ENCODE peak calls at places on chromosomes 4 and X, in nine cellular contexts. E, V, M, B, C, G, T, D and W are unnamed samples.

GRCh38 chr4:181569553-181569952 is 673.6 kb upstream of the TENM3 start:
- DNase-seq in E (peak; percentile 19), V (no peak), M (peak; percentile 71), B (no peak), C (no peak), G (peak; percentile 12), T (no peak), D (no peak), W (no peak)

GRCh38 chr4:780730-781492 is 45.0 kb downstream of the CPLX1 start:
- DNase-seq in E (no peak), V (no peak), M (no peak), B (no peak), C (no peak), G (no peak), T (peak; percentile 67), D (no peak), W (no peak)

GRCh38 chr4:9592010-9592409 is 147.8 kb downstream of the DEFB131A start:
- DNase-seq in E (no peak), V (no peak), M (no peak), B (no peak), C (no peak), G (no peak), T (no peak), D (no peak), W (no peak)

GRCh38 chr4:108772402-108772801 is 9.5 kb upstream of the ETNPPL start:
- DNase-seq in E (no peak), V (no peak), M (no peak), B (no peak), C (no peak), G (no peak), T (no peak), D (no peak), W (no peak)

GRCh38 chrX:41441934-41442823 is 5.0 kb upstream of the NYX start:
- DNase-seq in E (peak; percentile 64), V (peak; percentile 84), M (peak; percentile 83), B (peak; percentile 74), C (peak; percentile 70), G (no peak), T (peak; percentile 84), D (peak; percentile 67), W (no peak)

GRCh38 chr4:74105656-74106275 is 6.8 kb upstream of the CXCL2 start:
- DNase-seq in E (no peak), V (no peak), M (no peak), B (no peak), C (no peak), G (no peak), T (peak; percentile 70), D (no peak), W (no peak)

GRCh38 chr4:23891064-23891421 is 1.2 kb upstream of the PPARGC1A start:
- DNase-seq in E (no peak), V (no peak), M (no peak), B (no peak), C (no peak), G (no peak), T (no peak), D (no peak), W (no peak)

GRCh38 chrX:96715412-96715940 is 30.8 kb downstream of the DIAPH2 start:
- DNase-seq in E (no peak), V (no peak), M (peak; percentile 3), B (no peak), C (no peak), G (no peak), T (no peak), D (no peak), W (no peak)

GRCh38 chrX:93594780-93595179 is 78.6 kb downstream of the NAP1L3 start:
- DNase-seq in E (no peak), V (no peak), M (no peak), B (no peak), C (no peak), G (no peak), T (no peak), D (no peak), W (no peak)

GRCh38 chr4:111689214-111689613 is 456.0 kb upstream of the FAM241A start:
- DNase-seq in E (no peak), V (no peak), M (peak; percentile 57), B (peak; percentile 70), C (no peak), G (peak; percentile 9), T (no peak), D (no peak), W (no peak)

GRCh38 chr4:54363037-54363436 is 133.9 kb downstream of the PDGFRA start:
- DNase-seq in E (no peak), V (no peak), M (no peak), B (no peak), C (no peak), G (no peak), T (no peak), D (no peak), W (no peak)

GRCh38 chrX:71533850-71534515 is 1.1 kb downstream of the OGT start:
- DNase-seq in E (no peak), V (peak; percentile 49), M (peak; percentile 35), B (peak; percentile 37), C (no peak), G (no peak), T (peak; percentile 66), D (peak; percentile 35), W (no peak)

GRCh38 chr4:112223956-112224355 is 7.6 kb upstream of the AP1AR start:
- DNase-seq in E (no peak), V (no peak), M (no peak), B (no peak), C (no peak), G (no peak), T (no peak), D (no peak), W (no peak)

GRCh38 chr4:57182132-57182874 is 72.1 kb upstream of the IGFBP7 start:
- DNase-seq in E (no peak), V (no peak), M (no peak), B (no peak), C (no peak), G (no peak), T (peak; percentile 69), D (no peak), W (no peak)

GRCh38 chr4:1885414-1885813 is 14.2 kb downstream of the NSD2 start:
- DNase-seq in E (no peak), V (no peak), M (no peak), B (no peak), C (no peak), G (no peak), T (no peak), D (no peak), W (no peak)

GRCh38 chrX:150936556-150936955 is 38.1 kb upstream of the CD99L2 start:
- DNase-seq in E (no peak), V (no peak), M (peak; percentile 11), B (no peak), C (no peak), G (no peak), T (no peak), D (no peak), W (no peak)

GRCh38 chr4:1081689-1082040 is 31.7 kb downstream of the RNF212 start:
- DNase-seq in E (no peak), V (no peak), M (no peak), B (no peak), C (no peak), G (no peak), T (no peak), D (no peak), W (no peak)

GRCh38 chr4:75630174-75630931 is at the start of gene CDKL2:
- DNase-seq in E (peak; percentile 81), V (peak; percentile 88), M (peak; percentile 88), B (peak; percentile 78), C (peak; percentile 85), G (no peak), T (peak; percentile 87), D (peak; percentile 79), W (peak; percentile 8)

GRCh38 chr4:16205298-16206164 is 20.7 kb downstream of the TAPT1 start:
- DNase-seq in E (no peak), V (no peak), M (peak; percentile 41), B (no peak), C (no peak), G (no peak), T (no peak), D (no peak), W (no peak)

GRCh38 chrX:154602226-154602625 is 16.9 kb downstream of the CTAG1B start:
- DNase-seq in E (no peak), V (no peak), M (no peak), B (no peak), C (no peak), G (no peak), T (no peak), D (no peak), W (no peak)

GRCh38 chrX:111869639-111870034 is 6.3 kb upstream of the TRPC5OS start:
- DNase-seq in E (peak; percentile 16), V (peak; percentile 1), M (peak; percentile 54), B (no peak), C (no peak), G (peak; percentile 5), T (no peak), D (peak; percentile 37), W (no peak)

GRCh38 chr4:88938138-88938537 is 118.8 kb downstream of the FAM13A start:
- DNase-seq in E (no peak), V (no peak), M (peak; percentile 71), B (no peak), C (no peak), G (peak; percentile 91), T (no peak), D (no peak), W (no peak)

GRCh38 chr4:40325406-40326019 is 9.6 kb upstream of the CHRNA9 start:
- DNase-seq in E (peak; percentile 58), V (peak; percentile 44), M (peak; percentile 75), B (peak; percentile 59), C (no peak), G (no peak), T (no peak), D (peak; percentile 33), W (no peak)